ENCODE peak calls at places on chromosomes 7 and 10, in seven cellular contexts. J, C, U, H, F, M and B are unnamed samples.

GRCh38 chr10:109992485-109992884 is 15.3 kb upstream of the ADD3 start:
- DNase-seq in U (no peak), F (no peak), H (no peak), M (no peak), J (peak), C (no peak), B (no peak)

GRCh38 chr7:101659706-101660105 is 30.6 kb upstream of the MYL10 start:
- DNase-seq in C (no peak), F (no peak), U (no peak), H (no peak), M (no peak), J (no peak), B (no peak)

GRCh38 chr7:129644634-129645230 is 33.2 kb downstream of the NRF1 start:
- DNase-seq in J (peak), H (no peak), C (no peak), U (peak), F (no peak), M (peak), B (no peak)

GRCh38 chr7:95470452-95470851 is 15.3 kb upstream of the ASB4 start:
- DNase-seq in F (no peak), J (peak), U (no peak), H (no peak), C (no peak), M (no peak), B (no peak)

GRCh38 chr10:116469437-116469836 is 41.8 kb downstream of the PNLIPRP3 start:
- DNase-seq in C (no peak), H (no peak), M (no peak), F (no peak), U (no peak), J (no peak), B (no peak)

GRCh38 chr10:110747609-110748464 is 103.7 kb downstream of the RBM20 start:
- DNase-seq in F (no peak), M (no peak), J (peak), U (no peak), C (no peak), H (no peak), B (no peak)

GRCh38 chr10:122124342-122124741 is 135.4 kb downstream of the TACC2 start:
- DNase-seq in U (no peak), J (no peak), M (no peak), C (no peak), F (no peak), H (no peak), B (no peak)

GRCh38 chr7:2525931-2526630 is 6.5 kb downstream of the LFNG start:
- DNase-seq in M (no peak), C (no peak), H (no peak), U (no peak), J (no peak), F (no peak), B (no peak)

GRCh38 chr7:17234398-17235021 is 63.9 kb upstream of the AHR start:
- DNase-seq in J (peak), F (peak), C (no peak), U (peak), H (peak), M (peak), B (no peak)

GRCh38 chr10:21145751-21146445 is 248.8 kb upstream of the NEBL start:
- DNase-seq in U (no peak), C (no peak), J (no peak), F (no peak), H (no peak), M (no peak), B (no peak)

GRCh38 chr7:73612598-73613269 is 11.6 kb downstream of the MLXIPL start:
- DNase-seq in U (peak), C (no peak), J (peak), M (no peak), H (no peak), F (no peak), B (no peak)
- TF ChIP-seq CTCF in U (no peak), C (no peak), J (peak), M (no peak), H (no peak), F (peak), B (no peak)

DNA sequence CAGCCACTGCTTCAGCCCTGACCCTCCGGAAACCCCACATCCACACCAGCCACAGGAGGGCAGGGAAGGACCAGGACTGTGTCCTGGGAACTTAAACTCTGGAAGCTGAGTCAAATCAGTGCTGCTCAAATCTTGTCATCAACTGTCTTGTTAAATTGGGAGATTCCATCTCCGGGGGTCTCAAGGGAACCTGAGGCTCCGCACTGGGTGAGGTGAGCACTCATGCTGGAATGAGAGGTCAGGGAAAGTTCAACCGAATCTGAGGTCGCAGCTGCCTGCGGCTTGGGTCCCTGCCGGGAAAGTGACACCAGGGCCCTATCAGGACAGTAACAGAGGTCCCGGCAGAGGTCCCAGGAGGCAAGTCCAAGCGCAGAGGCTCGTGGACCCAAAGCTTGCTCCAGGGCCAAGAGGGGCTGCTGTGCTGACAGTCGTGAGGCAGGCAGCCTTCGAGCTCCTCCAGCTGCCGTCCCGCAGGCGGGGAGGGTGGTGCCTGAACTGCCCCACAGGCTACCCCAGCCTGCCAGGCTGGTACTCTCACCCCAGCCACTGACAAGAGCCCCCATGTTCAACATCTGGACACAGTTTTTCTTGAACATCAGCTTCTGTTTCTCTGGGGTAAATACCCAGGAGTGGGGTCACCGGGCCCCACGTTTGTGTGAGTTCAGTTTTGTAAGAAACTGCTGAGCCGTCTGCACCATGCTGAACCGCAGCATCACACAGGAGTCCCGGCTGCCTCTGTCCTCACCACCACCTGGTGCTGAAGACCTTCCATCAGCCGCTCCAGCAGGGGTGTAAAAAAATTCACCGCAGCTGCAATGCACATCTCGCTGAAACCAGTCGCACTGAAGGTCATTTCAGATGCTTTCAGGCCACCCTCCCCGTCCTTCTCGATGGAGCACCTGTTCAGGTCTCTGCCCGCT is 101.0 kb downstream of the DIP2C start:
- DNase-seq in U (peak), J (peak), C (no peak), M (no peak), H (peak), F (no peak), B (no peak)
- TF ChIP-seq CTCF in U (no peak), J (peak), C (no peak), M (no peak), H (peak), F (peak), B (no peak)

GRCh38 chr7:133140994-133141595 is 59.2 kb upstream of the CHCHD3 start:
- DNase-seq in F (no peak), J (no peak), H (no peak), C (no peak), M (no peak), U (no peak), B (no peak)

GRCh38 chr7:133134810-133135209 is 52.9 kb upstream of the CHCHD3 start:
- DNase-seq in C (no peak), H (no peak), J (no peak), U (no peak), M (no peak), F (no peak), B (no peak)

GRCh38 chr7:133135451-133135850 is 53.6 kb upstream of the CHCHD3 start:
- DNase-seq in J (no peak), U (no peak), M (no peak), H (no peak), C (no peak), F (peak), B (no peak)

DNA sequence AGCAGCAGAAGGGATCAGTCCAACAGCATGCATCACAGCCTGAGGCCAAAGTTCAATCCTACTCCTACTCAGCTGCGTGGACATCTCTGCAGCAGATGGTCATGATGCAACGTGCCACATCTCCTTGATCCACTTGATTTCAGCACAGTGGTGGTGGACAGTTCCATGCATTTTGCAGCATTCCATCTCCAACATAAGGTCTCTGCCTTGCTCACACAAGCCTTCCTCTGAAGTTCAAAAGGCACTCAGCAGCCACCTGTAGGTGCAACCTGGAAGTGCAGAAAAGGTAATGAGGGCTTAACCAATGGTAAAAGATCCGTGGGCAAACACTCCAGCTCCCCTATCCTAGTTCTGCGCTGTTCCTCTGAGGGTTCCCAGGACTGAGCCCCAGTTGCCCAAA is 57.5 kb upstream of the CHCHD3 start:
- DNase-seq in U (peak), F (peak), H (no peak), M (no peak), C (no peak), J (peak), B (peak)
- TF ChIP-seq CTCF in U (no peak), F (peak), H (no peak), M (no peak), C (peak), J (peak), B (peak)

GRCh38 chr7:32357535-32358277 is 132.5 kb downstream of the LSM5 start:
- DNase-seq in M (peak), U (no peak), C (no peak), H (no peak), J (no peak), F (no peak), B (no peak)
- TF ChIP-seq CTCF in M (no peak), U (peak), C (no peak), H (no peak), J (no peak), F (peak), B (no peak)

GRCh38 chr10:115129752-115130151 is 36.6 kb downstream of the ATRNL1 start:
- DNase-seq in F (no peak), U (no peak), J (peak), C (no peak), H (no peak), M (no peak), B (no peak)
- TF ChIP-seq CTCF in F (peak), U (no peak), J (peak), C (peak), H (peak), M (no peak), B (no peak)

GRCh38 chr7:130960208-130960988 is 226.4 kb upstream of the KLF14 start:
- DNase-seq in M (peak), H (no peak), F (peak), J (peak), C (no peak), U (peak), B (no peak)

GRCh38 chr7:130958846-130959245 is 224.8 kb upstream of the KLF14 start:
- DNase-seq in H (no peak), F (no peak), J (no peak), M (no peak), C (no peak), U (no peak), B (no peak)

GRCh38 chr7:130961128-130961601 is 227.2 kb upstream of the KLF14 start:
- DNase-seq in F (peak), C (no peak), H (no peak), J (peak), U (no peak), M (peak), B (no peak)

GRCh38 chr7:130957722-130958360 is 223.8 kb upstream of the KLF14 start:
- DNase-seq in U (no peak), J (no peak), F (no peak), H (no peak), C (no peak), M (no peak), B (no peak)

DNA sequence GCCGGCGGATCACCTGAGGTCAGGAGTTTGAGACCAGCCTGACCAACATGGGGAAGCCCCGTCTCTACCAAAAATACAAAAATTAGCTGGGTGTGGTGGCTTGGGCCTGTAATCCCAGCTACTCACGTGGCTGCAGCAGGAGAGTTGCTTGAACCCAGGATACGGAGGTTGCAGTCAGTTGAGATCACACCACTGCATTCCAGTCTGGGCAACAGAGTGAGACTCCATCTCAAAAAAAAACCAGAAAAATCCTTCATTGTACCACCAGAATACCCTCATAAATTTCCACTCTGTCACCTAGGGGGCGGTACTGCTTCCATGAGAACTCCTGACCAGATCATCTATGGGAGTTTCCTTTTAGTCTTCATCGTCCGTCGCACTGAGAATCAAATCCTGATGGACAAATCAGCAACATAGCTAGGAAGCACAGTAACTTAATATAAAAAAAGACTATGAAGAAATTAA is 225.8 kb upstream of the KLF14 start:
- DNase-seq in U (peak), H (no peak), J (peak), C (no peak), M (peak), F (peak), B (no peak)
- TF ChIP-seq CTCF in U (peak), H (no peak), J (peak), C (peak), M (peak), F (peak), B (peak)